ENCODE peak calls at places on chromosomes 6 and 20, in nine cellular contexts. K is AG09319, T is astrocyte of the cerebellum, L is heart left ventricle, X is endothelial cell, N is hepatocyte, Z is right lobe of liver, G is right atrium auricular region, V is transverse colon. Y is an unnamed sample.

GRCh38 chr6:162157157-162157556 is 570.4 kb downstream of the PRKN start:
- DNase-seq in T (no peak), G (no peak), Z (no peak), L (no peak), N (no peak), X (no peak), V (no peak), K (no peak), Y (no peak)

GRCh38 chr6:157050537-157051280 is 272.6 kb downstream of the TMEM242 start:
- DNase-seq in G (no peak), L (no peak), T (no peak), N (no peak), V (no peak), Z (no peak), X (no peak), K (no peak), Y (no peak)

GRCh38 chr20:46771195-46771588 is 61.7 kb downstream of the SLC2A10 start:
- DNase-seq in K (no peak), V (no peak), Z (no peak), X (no peak), N (no peak), L (no peak), T (no peak), G (no peak), Y (no peak)

GRCh38 chr6:24566020-24566752 is 71.4 kb downstream of the ALDH5A1 start:
- DNase-seq in Z (no peak), T (no peak), X (no peak), N (peak), L (no peak), V (no peak), K (no peak), G (no peak), Y (no peak)

GRCh38 chr6:91634791-91635190 is 1047.9 kb upstream of the MAP3K7 start:
- DNase-seq in G (no peak), T (no peak), V (no peak), X (no peak), L (no peak), K (no peak), Z (no peak), N (no peak), Y (no peak)

GRCh38 chr6:113693866-113694265 is 163.3 kb upstream of the MARCKS start:
- DNase-seq in Z (no peak), K (no peak), L (no peak), V (no peak), G (no peak), N (no peak), X (no peak), T (no peak), Y (no peak)

GRCh38 chr6:150490586-150490985 is 109.1 kb upstream of the PLEKHG1 start:
- DNase-seq in N (peak), L (no peak), K (no peak), G (no peak), V (no peak), Z (no peak), T (no peak), X (no peak), Y (no peak)

GRCh38 chr6:122491915-122492537 is 20.4 kb upstream of the SERINC1 start:
- DNase-seq in X (peak), L (peak), T (peak), G (peak), N (peak), V (peak), Z (peak), K (no peak), Y (no peak)

GRCh38 chr6:80143312-80143960 is 37.0 kb downstream of the BCKDHB start:
- DNase-seq in K (peak), Z (peak), X (no peak), G (peak), T (peak), N (peak), V (peak), L (peak), Y (no peak)

GRCh38 chr20:4029505-4030467 is 14.4 kb upstream of the RNF24 start:
- DNase-seq in L (no peak), N (no peak), V (no peak), Z (no peak), K (no peak), G (no peak), X (no peak), T (no peak), Y (no peak)

GRCh38 chr6:30463651-30464618 is 25.4 kb upstream of the HLA-E start:
- DNase-seq in L (peak), N (no peak), G (no peak), V (peak), Z (peak), X (no peak), T (no peak), K (no peak), Y (no peak)

GRCh38 chr6:129490551-129491245 is 219.3 kb downstream of the ARHGAP18 start:
- DNase-seq in L (peak), Z (no peak), G (no peak), N (peak), V (peak), K (peak), T (peak), X (no peak), Y (no peak)

GRCh38 chr6:28657367-28657755 is 131.7 kb downstream of the GPX5 start:
- DNase-seq in K (no peak), X (no peak), L (no peak), G (no peak), T (no peak), N (no peak), V (no peak), Z (no peak), Y (no peak)

GRCh38 chr20:45944151-45944964 is 9.9 kb downstream of the PCIF1 start:
- DNase-seq in X (no peak), Z (no peak), T (no peak), N (no peak), G (no peak), K (no peak), V (no peak), L (no peak), Y (no peak)

GRCh38 chr20:62897666-62898065 is 28.6 kb downstream of the DIDO1 start:
- DNase-seq in N (no peak), K (no peak), Z (no peak), T (no peak), V (no peak), X (no peak), L (no peak), G (no peak), Y (no peak)

GRCh38 chr6:126176266-126176665 is 163.6 kb upstream of the CENPW start:
- DNase-seq in X (no peak), Z (no peak), K (no peak), T (no peak), V (no peak), L (no peak), N (no peak), G (no peak), Y (no peak)

GRCh38 chr6:134551245-134551960 is 233.5 kb upstream of the SGK1 start:
- DNase-seq in X (no peak), V (no peak), N (no peak), L (no peak), G (no peak), K (peak), T (peak), Z (no peak), Y (no peak)

GRCh38 chr20:53773792-53774371 is 180.2 kb upstream of the ZNF217 start:
- DNase-seq in Z (no peak), K (peak), V (no peak), X (no peak), L (no peak), N (peak), T (peak), G (no peak), Y (no peak)

GRCh38 chr6:106383573-106383972 is 23.1 kb downstream of the CRYBG1 start:
- DNase-seq in V (no peak), X (no peak), K (no peak), T (no peak), Z (no peak), N (no peak), G (no peak), L (no peak), Y (no peak)

GRCh38 chr6:85920782-85921181 is 278.1 kb upstream of the SYNCRIP start:
- DNase-seq in N (no peak), X (no peak), T (no peak), G (no peak), V (no peak), Z (no peak), L (peak), K (no peak), Y (no peak)

GRCh38 chr6:108755257-108756240 is 92.7 kb upstream of the ARMC2 start:
- DNase-seq in Z (no peak), T (no peak), K (no peak), V (no peak), L (no peak), X (no peak), G (no peak), N (no peak), Y (no peak)

GRCh38 chr6:86152546-86152945 is 509.9 kb upstream of the SYNCRIP start:
- DNase-seq in G (no peak), K (no peak), L (no peak), V (no peak), Z (no peak), N (no peak), T (no peak), X (no peak), Y (no peak)

GRCh38 chr6:147201885-147202515 is 2.2 kb upstream of the STXBP5 start:
- DNase-seq in G (no peak), N (peak), K (no peak), T (no peak), V (peak), L (peak), Z (no peak), X (peak), Y (no peak)

GRCh38 chr6:148935705-148936306 is 189.0 kb downstream of the UST start:
- DNase-seq in T (no peak), V (no peak), N (no peak), L (no peak), G (no peak), Z (no peak), K (no peak), X (no peak), Y (no peak)

GRCh38 chr20:63273635-63274380 is 1.2 kb downstream of the ARFGAP1 start:
- DNase-seq in G (no peak), K (peak), L (no peak), X (no peak), Z (no peak), V (no peak), N (peak), T (peak), Y (no peak)

DNA sequence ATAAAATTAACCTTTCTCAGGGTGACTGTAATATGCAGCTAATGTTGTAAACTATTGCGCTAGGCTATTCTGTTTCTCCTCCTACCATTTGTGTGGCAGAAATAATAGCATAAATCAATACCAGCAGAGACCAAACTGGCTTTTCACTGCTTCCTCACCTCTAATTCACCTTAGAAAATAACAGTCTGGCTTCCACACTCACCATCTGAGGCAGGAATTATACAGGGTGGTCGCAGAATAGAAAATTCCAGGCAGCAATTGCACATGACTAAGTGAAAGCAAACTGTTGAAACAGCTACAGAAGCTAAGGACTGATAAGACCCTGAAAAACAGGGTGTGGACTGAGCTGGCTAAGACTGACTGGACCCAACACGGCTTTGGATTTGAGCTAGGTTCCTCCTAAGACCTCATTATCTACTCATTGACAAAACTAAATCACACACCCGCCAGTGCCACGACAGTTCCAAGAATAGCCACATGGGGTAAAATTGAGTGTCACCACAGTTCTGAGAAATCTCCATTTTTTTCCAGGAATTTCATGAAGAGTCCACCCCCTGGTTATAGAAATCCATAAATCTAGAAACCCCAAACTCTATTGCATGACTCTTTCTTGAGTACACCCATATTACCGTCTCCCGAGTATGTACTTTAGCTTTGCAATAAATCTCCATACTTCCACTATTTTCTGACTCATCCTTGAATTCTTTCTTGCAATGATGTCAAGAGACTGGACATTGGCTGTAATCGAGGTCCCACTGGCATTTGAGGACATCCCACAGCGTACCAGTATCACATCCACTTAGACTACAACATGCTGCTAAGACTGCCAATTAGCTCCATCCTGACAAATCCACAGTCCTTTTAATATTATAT is 60.9 kb upstream of the KCNQ5 start:
- DNase-seq in X (no peak), G (no peak), K (no peak), N (no peak), T (no peak), L (no peak), Z (no peak), V (no peak), Y (no peak)
- TF ChIP-seq CTCF in X (peak), G (no peak), K (no peak), N (no peak), T (no peak), L (no peak), Z (no peak), V (no peak), Y (peak)

DNA sequence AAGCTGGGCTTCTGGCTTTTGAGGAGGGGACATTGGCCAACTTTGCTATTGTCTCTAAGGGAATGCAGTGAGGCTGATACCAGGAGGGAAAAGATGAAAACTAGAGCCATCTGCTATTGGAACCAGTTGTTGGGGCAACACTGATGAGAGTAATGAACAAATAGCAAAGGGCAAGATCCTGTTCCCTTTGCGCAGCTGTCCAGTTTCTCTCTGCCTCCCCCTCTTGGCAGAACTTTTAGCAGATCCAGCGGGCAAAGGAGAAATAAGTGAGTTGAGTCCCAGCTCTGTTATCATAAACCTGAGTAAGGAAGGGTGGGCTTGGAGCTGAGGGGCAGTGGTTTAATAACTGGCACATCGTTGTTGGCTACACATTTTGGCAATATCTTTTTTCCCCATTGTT is 126.8 kb downstream of the AKAP7 start:
- DNase-seq in N (no peak), Z (no peak), K (no peak), T (no peak), G (no peak), V (no peak), L (no peak), X (no peak), Y (no peak)
- TF ChIP-seq CTCF in N (no peak), Z (no peak), K (no peak), T (no peak), G (no peak), V (no peak), L (no peak), X (no peak), Y (no peak)

GRCh38 chr6:90343581-90343980 is 46.9 kb upstream of the BACH2 start:
- DNase-seq in G (no peak), T (no peak), X (no peak), K (no peak), Z (peak), L (no peak), N (peak), V (no peak), Y (no peak)
- TF ChIP-seq CTCF in G (no peak), T (peak), X (no peak), K (no peak), Z (no peak), L (no peak), N (no peak), V (no peak), Y (no peak)

DNA sequence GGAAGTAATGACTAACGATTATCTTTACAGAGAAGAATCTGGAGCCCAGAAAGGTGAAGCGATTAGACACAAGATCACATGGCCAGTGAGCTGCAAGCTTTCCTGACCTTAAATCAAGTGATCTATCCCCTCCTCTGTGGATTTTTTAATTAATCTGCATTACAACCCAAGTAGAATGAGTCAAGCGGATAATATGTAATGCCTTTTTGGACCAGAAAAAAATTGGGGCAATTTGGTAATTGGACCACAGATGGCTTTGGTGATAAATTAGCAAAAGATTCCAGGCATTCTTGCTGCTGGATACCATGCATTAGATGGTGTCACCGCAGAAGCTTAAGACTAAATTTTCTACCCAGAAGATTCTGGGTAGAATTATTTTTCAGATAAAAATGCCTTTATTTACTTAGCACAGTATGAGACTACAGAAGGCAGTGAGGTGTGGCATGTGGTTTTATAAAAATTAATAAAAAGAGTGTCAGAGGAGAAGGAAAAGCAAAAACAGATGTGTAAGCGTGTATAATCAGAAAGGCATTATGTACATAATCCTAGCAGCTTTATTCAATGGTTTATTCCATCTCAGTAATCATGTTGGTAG is 53.9 kb upstream of the PCSK2 start:
- DNase-seq in K (no peak), L (no peak), V (no peak), X (no peak), G (no peak), N (no peak), Z (no peak), T (no peak), Y (no peak)
- TF ChIP-seq CTCF in K (no peak), L (no peak), V (no peak), X (no peak), G (no peak), N (no peak), Z (no peak), T (no peak), Y (no peak)

GRCh38 chr6:43037197-43037596 is 15.8 kb downstream of the RRP36 start:
- DNase-seq in Z (no peak), L (no peak), T (no peak), X (no peak), V (no peak), G (no peak), N (no peak), K (no peak), Y (no peak)
- TF ChIP-seq CTCF in Z (no peak), L (no peak), T (no peak), X (no peak), V (no peak), G (no peak), N (no peak), K (no peak), Y (no peak)